ENCODE peak calls at places on chromosomes 16 and 17, in five cellular contexts. One of them, this sample, is unnamed.

GRCh38 chr17:9918804-9919352 is 13.8 kb upstream of the RCVRN start:
- DNase-seq in mucosa of gallbladder: no peak
- DNase-seq in GF-D8: no peak
- DNase-seq in GM23248: no peak
- DNase-seq in Right ventricle myocardium inferior: no peak
- DNase-seq in this sample: no peak

GRCh38 chr16:27098366-27099050 is 31.8 kb downstream of the C16orf82 start:
- DNase-seq in mucosa of gallbladder: no peak
- DNase-seq in GF-D8: no peak
- DNase-seq in GM23248: no peak
- DNase-seq in Right ventricle myocardium inferior: no peak
- DNase-seq in this sample: no peak

GRCh38 chr17:72121164-72122001 is 563 bp downstream of the SOX9 start:
- DNase-seq in mucosa of gallbladder: no peak
- DNase-seq in GF-D8: no peak
- DNase-seq in GM23248: peak; percentile 85
- DNase-seq in Right ventricle myocardium inferior: peak; percentile 71
- DNase-seq in this sample: peak; percentile 32

GRCh38 chr17:1365445-1366039 is 34.5 kb downstream of the YWHAE start:
- DNase-seq in mucosa of gallbladder: peak; percentile 69
- DNase-seq in GF-D8: peak; percentile 3
- DNase-seq in GM23248: peak; percentile 89
- DNase-seq in Right ventricle myocardium inferior: no peak
- DNase-seq in this sample: peak; percentile 89

GRCh38 chr16:79629003-79629402 is 28.5 kb upstream of the MAF start:
- DNase-seq in mucosa of gallbladder: no peak
- DNase-seq in GF-D8: no peak
- DNase-seq in GM23248: no peak
- DNase-seq in Right ventricle myocardium inferior: no peak
- DNase-seq in this sample: no peak

GRCh38 chr17:4174556-4174955 is 31.6 kb downstream of the CYB5D2 start:
- DNase-seq in mucosa of gallbladder: no peak
- DNase-seq in GF-D8: no peak
- DNase-seq in GM23248: no peak
- DNase-seq in Right ventricle myocardium inferior: no peak
- DNase-seq in this sample: no peak

GRCh38 chr17:35804658-35805192 is 4.6 kb upstream of the TAF15 start:
- DNase-seq in mucosa of gallbladder: peak; percentile 71
- DNase-seq in GF-D8: peak; percentile 61
- DNase-seq in GM23248: peak; percentile 94
- DNase-seq in Right ventricle myocardium inferior: no peak
- DNase-seq in this sample: peak; percentile 96

GRCh38 chr16:30901201-30902069 is 5.0 kb downstream of the CTF1 start:
- DNase-seq in mucosa of gallbladder: no peak
- DNase-seq in GF-D8: no peak
- DNase-seq in GM23248: peak; percentile 14
- DNase-seq in Right ventricle myocardium inferior: no peak
- DNase-seq in this sample: no peak

GRCh38 chr17:35748323-35748960 is 4.6 kb downstream of the GAS2L2 start:
- DNase-seq in mucosa of gallbladder: peak; percentile 44
- DNase-seq in GF-D8: no peak
- DNase-seq in GM23248: no peak
- DNase-seq in Right ventricle myocardium inferior: peak; percentile 28
- DNase-seq in this sample: no peak

GRCh38 chr16:30131869-30132475 is 9.0 kb upstream of the MAPK3 start:
- DNase-seq in mucosa of gallbladder: no peak
- DNase-seq in GF-D8: no peak
- DNase-seq in GM23248: no peak
- DNase-seq in Right ventricle myocardium inferior: no peak
- DNase-seq in this sample: peak; percentile 38

GRCh38 chr16:25996052-25996451 is 304.3 kb downstream of the HS3ST4 start:
- DNase-seq in mucosa of gallbladder: no peak
- DNase-seq in GF-D8: no peak
- DNase-seq in GM23248: peak; percentile 0
- DNase-seq in Right ventricle myocardium inferior: no peak
- DNase-seq in this sample: no peak

GRCh38 chr16:21523411-21524067 is 75.8 kb upstream of the METTL9 start:
- DNase-seq in mucosa of gallbladder: no peak
- DNase-seq in GF-D8: no peak
- DNase-seq in GM23248: peak; percentile 0
- DNase-seq in Right ventricle myocardium inferior: peak; percentile 73
- DNase-seq in this sample: no peak

GRCh38 chr16:1651509-1652342 is 26.4 kb upstream of the JPT2 start:
- DNase-seq in mucosa of gallbladder: no peak
- DNase-seq in GF-D8: no peak
- DNase-seq in GM23248: peak; percentile 20
- DNase-seq in Right ventricle myocardium inferior: no peak
- DNase-seq in this sample: no peak

GRCh38 chr16:49701867-49702494 is 153.9 kb downstream of the ZNF423 start:
- DNase-seq in mucosa of gallbladder: peak; percentile 38
- DNase-seq in GF-D8: no peak
- DNase-seq in GM23248: peak; percentile 46
- DNase-seq in Right ventricle myocardium inferior: peak; percentile 87
- DNase-seq in this sample: peak; percentile 64

GRCh38 chr17:4947411-4948165 is 742 bp downstream of the PFN1 start:
- DNase-seq in mucosa of gallbladder: peak; percentile 36
- DNase-seq in GF-D8: peak; percentile 28
- DNase-seq in GM23248: peak; percentile 68
- DNase-seq in Right ventricle myocardium inferior: peak; percentile 88
- DNase-seq in this sample: peak; percentile 31

GRCh38 chr16:56477096-56477878 is 25.9 kb downstream of the OGFOD1 start:
- DNase-seq in mucosa of gallbladder: no peak
- DNase-seq in GF-D8: no peak
- DNase-seq in GM23248: peak; percentile 92
- DNase-seq in Right ventricle myocardium inferior: no peak
- DNase-seq in this sample: peak; percentile 84

GRCh38 chr17:2370211-2370589 is 30.7 kb downstream of the MNT start:
- DNase-seq in mucosa of gallbladder: no peak
- DNase-seq in GF-D8: no peak
- DNase-seq in GM23248: no peak
- DNase-seq in Right ventricle myocardium inferior: no peak
- DNase-seq in this sample: no peak

GRCh38 chr16:26569793-26570192 is 496.9 kb upstream of the C16orf82 start:
- DNase-seq in mucosa of gallbladder: no peak
- DNase-seq in GF-D8: no peak
- DNase-seq in GM23248: peak; percentile 19
- DNase-seq in Right ventricle myocardium inferior: no peak
- DNase-seq in this sample: no peak

GRCh38 chr17:14359251-14359939 is 58.5 kb downstream of the HS3ST3B1 start:
- DNase-seq in mucosa of gallbladder: no peak
- DNase-seq in GF-D8: no peak
- DNase-seq in GM23248: peak; percentile 10
- DNase-seq in Right ventricle myocardium inferior: no peak
- DNase-seq in this sample: no peak

GRCh38 chr16:47970291-47970931 is 185.4 kb downstream of the ABCC12 start:
- DNase-seq in mucosa of gallbladder: no peak
- DNase-seq in GF-D8: no peak
- DNase-seq in GM23248: peak; percentile 53
- DNase-seq in Right ventricle myocardium inferior: no peak
- DNase-seq in this sample: peak; percentile 48

GRCh38 chr17:17683710-17684365 is 2.6 kb downstream of the RAI1 start:
- DNase-seq in mucosa of gallbladder: no peak
- DNase-seq in GF-D8: no peak
- DNase-seq in GM23248: peak; percentile 53
- DNase-seq in Right ventricle myocardium inferior: no peak
- DNase-seq in this sample: peak; percentile 11

GRCh38 chr16:27226476-27226875 is 23.1 kb downstream of the KDM8 start:
- DNase-seq in mucosa of gallbladder: no peak
- DNase-seq in GF-D8: no peak
- DNase-seq in GM23248: no peak
- DNase-seq in Right ventricle myocardium inferior: no peak
- DNase-seq in this sample: no peak

GRCh38 chr17:41654134-41654907 is 29.9 kb upstream of the KRT17 start:
- DNase-seq in mucosa of gallbladder: peak; percentile 90
- DNase-seq in GF-D8: no peak
- DNase-seq in GM23248: no peak
- DNase-seq in Right ventricle myocardium inferior: peak; percentile 53
- DNase-seq in this sample: no peak

GRCh38 chr17:37405955-37406634 is 541 bp downstream of the ACACA start:
- DNase-seq in mucosa of gallbladder: no peak
- DNase-seq in GF-D8: no peak
- DNase-seq in GM23248: peak; percentile 32
- DNase-seq in Right ventricle myocardium inferior: no peak
- DNase-seq in this sample: peak; percentile 23

GRCh38 chr17:2594657-2595085 is 1.2 kb downstream of the PAFAH1B1 start:
- DNase-seq in mucosa of gallbladder: no peak
- DNase-seq in GF-D8: no peak
- DNase-seq in GM23248: peak; percentile 43
- DNase-seq in Right ventricle myocardium inferior: no peak
- DNase-seq in this sample: no peak

GRCh38 chr17:5019475-5019956 is 15.7 kb downstream of the SLC52A1 start:
- DNase-seq in mucosa of gallbladder: no peak
- DNase-seq in GF-D8: no peak
- DNase-seq in GM23248: peak; percentile 42
- DNase-seq in Right ventricle myocardium inferior: no peak
- DNase-seq in this sample: no peak

GRCh38 chr17:17682737-17683675 is 1.7 kb downstream of the RAI1 start:
- DNase-seq in mucosa of gallbladder: peak; percentile 73
- DNase-seq in GF-D8: no peak
- DNase-seq in GM23248: peak; percentile 97
- DNase-seq in Right ventricle myocardium inferior: peak; percentile 87
- DNase-seq in this sample: peak; percentile 89

GRCh38 chr17:82019905-82020873 is 2.5 kb downstream of the CENPX start:
- DNase-seq in mucosa of gallbladder: no peak
- DNase-seq in GF-D8: no peak
- DNase-seq in GM23248: peak; percentile 61
- DNase-seq in Right ventricle myocardium inferior: peak; percentile 85
- DNase-seq in this sample: peak; percentile 30

GRCh38 chr17:4956493-4957061 is 5.7 kb downstream of the ENO3 start:
- DNase-seq in mucosa of gallbladder: no peak
- DNase-seq in GF-D8: no peak
- DNase-seq in GM23248: no peak
- DNase-seq in Right ventricle myocardium inferior: no peak
- DNase-seq in this sample: no peak

GRCh38 chr16:63804126-63804525 is 1317.7 kb downstream of the CDH11 start:
- DNase-seq in mucosa of gallbladder: no peak
- DNase-seq in GF-D8: no peak
- DNase-seq in GM23248: no peak
- DNase-seq in Right ventricle myocardium inferior: no peak
- DNase-seq in this sample: no peak

GRCh38 chr16:80166082-80166481 is 374.7 kb upstream of the DYNLRB2 start:
- DNase-seq in mucosa of gallbladder: no peak
- DNase-seq in GF-D8: no peak
- DNase-seq in GM23248: no peak
- DNase-seq in Right ventricle myocardium inferior: no peak
- DNase-seq in this sample: no peak

GRCh38 chr17:33090806-33091205 is 99.2 kb downstream of the SPACA3 start:
- DNase-seq in mucosa of gallbladder: no peak
- DNase-seq in GF-D8: no peak
- DNase-seq in GM23248: no peak
- DNase-seq in Right ventricle myocardium inferior: no peak
- DNase-seq in this sample: no peak

GRCh38 chr17:17447264-17447663 is 29.5 kb upstream of the MED9 start:
- DNase-seq in mucosa of gallbladder: no peak
- DNase-seq in GF-D8: no peak
- DNase-seq in GM23248: peak; percentile 13
- DNase-seq in Right ventricle myocardium inferior: no peak
- DNase-seq in this sample: no peak

GRCh38 chr16:50696575-50697420 is 3.4 kb downstream of the NOD2 start:
- DNase-seq in mucosa of gallbladder: peak; percentile 90
- DNase-seq in GF-D8: peak; percentile 67
- DNase-seq in GM23248: peak; percentile 75
- DNase-seq in Right ventricle myocardium inferior: peak; percentile 93
- DNase-seq in this sample: peak; percentile 55

GRCh38 chr17:21268596-21269188 is 15.5 kb upstream of the NATD1 start:
- DNase-seq in mucosa of gallbladder: no peak
- DNase-seq in GF-D8: no peak
- DNase-seq in GM23248: no peak
- DNase-seq in Right ventricle myocardium inferior: no peak
- DNase-seq in this sample: no peak

GRCh38 chr16:82124651-82125050 is 45.4 kb downstream of the MPHOSPH6 start:
- DNase-seq in mucosa of gallbladder: no peak
- DNase-seq in GF-D8: no peak
- DNase-seq in GM23248: no peak
- DNase-seq in Right ventricle myocardium inferior: no peak
- DNase-seq in this sample: no peak

GRCh38 chr16:21950782-21951521 is 2.2 kb upstream of the UQCRC2 start:
- DNase-seq in mucosa of gallbladder: no peak
- DNase-seq in GF-D8: peak; percentile 11
- DNase-seq in GM23248: peak; percentile 63
- DNase-seq in Right ventricle myocardium inferior: no peak
- DNase-seq in this sample: peak; percentile 55

GRCh38 chr16:56424791-56425438 is 430 bp downstream of the AMFR start:
- DNase-seq in mucosa of gallbladder: no peak
- DNase-seq in GF-D8: no peak
- DNase-seq in GM23248: peak; percentile 50
- DNase-seq in Right ventricle myocardium inferior: peak; percentile 63
- DNase-seq in this sample: peak; percentile 7

This sample was measured in fibroblast of the aortic adventitia.